ENCODE peak calls at places on chromosomes 5 and 9, in five cellular contexts. F, B, U, P and M are unnamed samples.
A peak's percentile ranks its signal among the peaks of the same experiment; 100 is the strongest.

GRCh38 chr5:42952575-42952974 is 87.5 kb downstream of the ANXA2R start:
- DNase-seq in F (no peak), B (no peak), U (no peak), P (no peak), M (no peak)

GRCh38 chr5:457195-457961 is 14.4 kb downstream of the EXOC3 start:
- DNase-seq in F (no peak), B (peak; percentile 34), U (no peak), P (peak; percentile 54), M (no peak)

GRCh38 chr5:164188733-164189148 is 683.3 kb downstream of the MAT2B start:
- DNase-seq in F (no peak), B (no peak), U (peak; percentile 23), P (no peak), M (no peak)

GRCh38 chr9:77980622-77981021 is 51.0 kb downstream of the GNAQ start:
- DNase-seq in F (no peak), B (no peak), U (peak; percentile 81), P (no peak), M (peak; percentile 64)

GRCh38 chr9:12784461-12785250 is 9.8 kb downstream of the LURAP1L start:
- DNase-seq in F (no peak), B (no peak), U (peak; percentile 97), P (peak; percentile 90), M (peak; percentile 98)

GRCh38 chr9:136799854-136800657 is 3.9 kb downstream of the CCDC183 start:
- DNase-seq in F (peak; percentile 79), B (peak; percentile 94), U (peak; percentile 40), P (no peak), M (peak; percentile 15)

GRCh38 chr9:79224672-79225433 is 346.9 kb upstream of the TLE4 start:
- DNase-seq in F (no peak), B (no peak), U (peak; percentile 91), P (no peak), M (peak; percentile 89)

GRCh38 chr9:105243015-105243686 is 1.3 kb upstream of the SLC44A1 start:
- DNase-seq in F (no peak), B (no peak), U (peak; percentile 83), P (no peak), M (peak; percentile 42)

GRCh38 chr9:131418143-131419028 is 24.5 kb downstream of the PRRC2B start:
- DNase-seq in F (no peak), B (peak; percentile 26), U (peak; percentile 37), P (no peak), M (no peak)

GRCh38 chr5:126965061-126965475 is 65.3 kb downstream of the MARCHF3 start:
- DNase-seq in F (no peak), B (no peak), U (peak; percentile 99), P (no peak), M (peak; percentile 98)

GRCh38 chr5:154287136-154287535 is 96.6 kb downstream of the GALNT10 start:
- DNase-seq in F (no peak), B (no peak), U (peak; percentile 84), P (no peak), M (peak; percentile 63)

GRCh38 chr9:17204611-17205165 is 69.8 kb downstream of the CNTLN start:
- DNase-seq in F (no peak), B (no peak), U (no peak), P (no peak), M (no peak)

GRCh38 chr5:56301041-56301440 is 67.9 kb upstream of the ANKRD55 start:
- DNase-seq in F (no peak), B (no peak), U (no peak), P (no peak), M (peak; percentile 50)

GRCh38 chr9:89604463-89605180 is at the start of gene GADD45G:
- DNase-seq in F (peak; percentile 83), B (peak; percentile 91), U (peak; percentile 74), P (peak; percentile 96), M (peak; percentile 78)

GRCh38 chr9:99134893-99135341 is 30.0 kb downstream of the TGFBR1 start:
- DNase-seq in F (peak; percentile 44), B (no peak), U (peak; percentile 38), P (no peak), M (peak; percentile 55)

GRCh38 chr9:100352201-100352726 is 478 bp downstream of the TEX10 start:
- DNase-seq in F (no peak), B (peak; percentile 54), U (peak; percentile 30), P (peak; percentile 71), M (peak; percentile 18)

GRCh38 chr5:140317859-140318258 is 15.0 kb upstream of the PFDN1 start:
- DNase-seq in F (no peak), B (no peak), U (peak; percentile 80), P (no peak), M (peak; percentile 72)

GRCh38 chr9:14400658-14400995 is 86.7 kb upstream of the NFIB start:
- DNase-seq in F (no peak), B (no peak), U (peak; percentile 98), P (peak; percentile 69), M (peak; percentile 95)

GRCh38 chr5:159416438-159416837 is 86.2 kb upstream of the IL12B start:
- DNase-seq in F (no peak), B (no peak), U (no peak), P (no peak), M (no peak)
- H3K4me3 ChIP-seq in F (no peak overlapping the region), B (no peak overlapping the region), U (no peak overlapping the region), P (no peak overlapping the region), M (no peak overlapping the region)

GRCh38 chr9:69130456-69131441 is 43.3 kb upstream of the TJP2 start:
- DNase-seq in F (no peak), B (no peak), U (peak; percentile 84), P (peak; percentile 73), M (peak; percentile 95)
- H3K4me3 ChIP-seq in F (no peak overlapping the region), B (no peak overlapping the region), U (no peak overlapping the region), P (no peak overlapping the region), M (no peak overlapping the region)

GRCh38 chr9:113602126-113603119 is 138.9 kb downstream of the RGS3 start:
- DNase-seq in F (no peak), B (peak; percentile 42), U (peak; percentile 83), P (peak; percentile 95), M (peak; percentile 90)
- H3K4me3 ChIP-seq in F (no peak overlapping the region), B (no peak overlapping the region), U (no peak overlapping the region), P (no peak overlapping the region), M (no peak overlapping the region)

GRCh38 chr9:114693248-114693895 is 11.4 kb upstream of the TEX48 start:
- DNase-seq in F (no peak), B (no peak), U (no peak), P (no peak), M (no peak)

GRCh38 chr9:114696814-114697544 is 15.0 kb upstream of the TEX48 start:
- DNase-seq in F (no peak), B (peak; percentile 68), U (no peak), P (no peak), M (peak; percentile 53)

GRCh38 chr9:114694146-114694545 is 12.2 kb upstream of the TEX48 start:
- DNase-seq in F (no peak), B (no peak), U (no peak), P (no peak), M (peak; percentile 29)

GRCh38 chr9:114691956-114692295 is 9.9 kb upstream of the TEX48 start:
- DNase-seq in F (no peak), B (no peak), U (no peak), P (no peak), M (no peak)

DNA sequence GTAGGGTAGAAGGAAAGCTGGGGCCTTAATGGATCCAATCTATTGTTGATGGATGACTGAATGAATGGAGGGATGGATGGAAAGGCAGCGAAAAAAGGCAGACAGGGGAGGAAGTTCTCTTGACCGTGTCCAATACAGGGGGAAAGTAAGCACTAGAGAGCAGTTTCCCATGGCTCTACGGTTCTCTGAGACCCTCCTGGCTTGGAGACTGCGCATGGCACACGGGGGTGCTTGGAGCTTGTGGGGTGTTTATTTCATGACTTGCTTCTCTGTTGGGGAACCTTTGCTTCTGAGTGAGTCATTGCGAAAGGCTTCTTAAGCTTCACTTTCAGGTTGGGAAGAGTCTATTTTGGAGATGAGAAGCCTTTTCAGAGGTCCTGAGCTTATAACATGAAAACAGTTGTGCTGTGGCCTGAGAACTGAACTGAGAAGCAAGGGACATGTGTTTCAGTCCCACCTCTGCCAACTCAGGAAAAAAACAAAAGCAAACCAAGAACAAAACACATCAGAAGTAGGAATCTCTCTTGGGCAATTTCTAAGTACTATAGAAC is 12.8 kb upstream of the TEX48 start:
- DNase-seq in F (no peak), B (no peak), U (no peak), P (no peak), M (no peak)
- H3K4me3 ChIP-seq in F (no peak overlapping the region), B (no peak overlapping the region), U (no peak overlapping the region), P (no peak overlapping the region), M (no peak overlapping the region)

DNA sequence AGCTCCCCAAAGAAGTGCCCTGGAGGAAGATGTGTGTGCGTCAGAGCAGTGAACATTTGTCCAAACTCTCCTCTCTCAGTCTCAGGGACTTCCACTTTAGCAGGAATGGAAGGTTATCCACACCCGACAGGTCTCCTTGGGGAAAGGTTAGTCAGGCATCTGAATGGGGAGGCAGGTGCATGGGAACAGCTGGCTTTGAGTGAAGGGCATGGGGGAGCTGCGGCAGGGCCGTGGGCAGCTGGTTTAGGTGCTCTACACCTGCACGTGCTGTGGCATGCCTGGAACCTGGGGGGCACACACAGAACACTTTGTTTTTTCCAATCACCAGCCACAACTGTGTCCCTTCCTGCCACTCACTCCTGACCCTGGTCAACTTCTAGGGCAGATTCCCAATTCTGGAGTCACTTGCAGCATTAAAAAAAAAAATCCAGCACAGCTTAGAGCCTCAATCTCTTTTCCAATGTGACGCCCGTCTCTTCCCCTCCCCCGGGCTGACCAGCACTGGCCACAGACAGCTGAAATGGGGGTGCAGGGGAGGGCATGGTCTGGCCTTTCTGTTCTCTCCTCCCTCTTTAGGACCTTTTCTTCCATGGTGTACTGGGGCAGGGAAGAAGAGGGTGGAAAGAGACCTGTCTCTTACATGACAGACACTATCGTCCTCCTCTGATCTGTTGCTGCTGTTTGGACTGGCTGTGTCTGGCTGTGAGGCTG is 9.6 kb upstream of the IL3 start:
- DNase-seq in F (no peak), B (no peak), U (no peak), P (no peak), M (no peak)
- H3K4me3 ChIP-seq in F (no peak overlapping the region), B (no peak overlapping the region), U (no peak overlapping the region), P (no peak overlapping the region), M (no peak overlapping the region)

GRCh38 chr9:114928092-114928491 is 2.3 kb downstream of the TNFSF8 start:
- DNase-seq in F (no peak), B (no peak), U (no peak), P (no peak), M (no peak)

GRCh38 chr9:114930063-114930812 is at the start of gene TNFSF8:
- DNase-seq in F (peak; percentile 88), B (peak; percentile 91), U (no peak), P (no peak), M (no peak)

GRCh38 chr9:114932502-114932901 is 2.1 kb upstream of the TNFSF8 start:
- DNase-seq in F (no peak), B (no peak), U (no peak), P (no peak), M (no peak)

GRCh38 chr9:114929166-114929565 is 1.2 kb downstream of the TNFSF8 start:
- DNase-seq in F (peak; percentile 72), B (no peak), U (no peak), P (no peak), M (no peak)

GRCh38 chr9:114931407-114931806 is 1.0 kb upstream of the TNFSF8 start:
- DNase-seq in F (no peak), B (no peak), U (no peak), P (no peak), M (no peak)
- H3K4me3 ChIP-seq in F (no peak overlapping the region), B (peak overlapping the region; percentile 79), U (no peak overlapping the region), P (no peak overlapping the region), M (no peak overlapping the region)